ENCODE peak calls at places on chromosomes 5 and 9, in nine cellular contexts. X, L, S, U, D, J, R, O and I are unnamed samples.

GRCh38 chr5:9861664-9862256 is 231.6 kb upstream of the TAS2R1 start:
- DNase-seq in X (no peak), L (no peak), S (no peak), U (peak), D (no peak), J (peak), R (no peak), O (peak), I (peak)

GRCh38 chr5:169688106-169688505 is 51.0 kb downstream of the DOCK2 start:
- DNase-seq in X (no peak), L (no peak), S (no peak), U (no peak), D (no peak), J (no peak), R (no peak), O (no peak), I (no peak)

GRCh38 chr5:74232281-74232680 is 408.2 kb downstream of the ENC1 start:
- DNase-seq in X (no peak), L (peak), S (no peak), U (no peak), D (peak), J (no peak), R (peak), O (peak), I (peak)

GRCh38 chr9:111038336-111039202 is at the start of gene LPAR1:
- DNase-seq in X (no peak), L (peak), S (peak), U (peak), D (peak), J (peak), R (peak), O (peak), I (peak)

GRCh38 chr5:132658383-132659302 is 670 bp downstream of the IL13 start:
- DNase-seq in X (no peak), L (no peak), S (no peak), U (no peak), D (no peak), J (no peak), R (no peak), O (no peak), I (no peak)

GRCh38 chr5:151456321-151456940 is 9.0 kb downstream of the SLC36A1 start:
- DNase-seq in X (no peak), L (no peak), S (no peak), U (no peak), D (no peak), J (peak), R (no peak), O (no peak), I (no peak)

GRCh38 chr5:142671801-142672200 is 14.1 kb downstream of the FGF1 start:
- DNase-seq in X (no peak), L (peak), S (no peak), U (no peak), D (peak), J (no peak), R (peak), O (peak), I (peak)

GRCh38 chr5:42250-42649 is 49.7 kb upstream of the PLEKHG4B start:
- DNase-seq in X (no peak), L (no peak), S (no peak), U (peak), D (peak), J (peak), R (no peak), O (peak), I (peak)

GRCh38 chr5:93273176-93273575 is 307.8 kb downstream of the NR2F1-AS1 start:
- DNase-seq in X (no peak), L (peak), S (no peak), U (no peak), D (peak), J (no peak), R (no peak), O (peak), I (peak)

GRCh38 chr5:637581-638450 is 25.7 kb downstream of the CEP72 start:
- DNase-seq in X (no peak), L (no peak), S (no peak), U (no peak), D (no peak), J (no peak), R (no peak), O (no peak), I (no peak)

GRCh38 chr5:61965074-61965473 is 340.9 kb upstream of the KIF2A start:
- DNase-seq in X (no peak), L (no peak), S (peak), U (no peak), D (no peak), J (no peak), R (no peak), O (peak), I (peak)

GRCh38 chr9:136539427-136540412 is 6.1 kb downstream of the NOTCH1 start:
- DNase-seq in X (peak), L (peak), S (peak), U (peak), D (peak), J (no peak), R (no peak), O (peak), I (no peak)

GRCh38 chr5:107147584-107147983 is 523.2 kb downstream of the EFNA5 start:
- DNase-seq in X (no peak), L (no peak), S (no peak), U (no peak), D (peak), J (no peak), R (no peak), O (no peak), I (no peak)

GRCh38 chr9:16484744-16485143 is 385.7 kb downstream of the BNC2 start:
- DNase-seq in X (no peak), L (peak), S (no peak), U (no peak), D (peak), J (no peak), R (no peak), O (peak), I (peak)

GRCh38 chr9:105244996-105245719 is 707 bp downstream of the SLC44A1 start:
- DNase-seq in X (peak), L (no peak), S (peak), U (peak), D (no peak), J (peak), R (no peak), O (peak), I (peak)

GRCh38 chr5:40605295-40605958 is 74.3 kb upstream of the PTGER4 start:
- DNase-seq in X (no peak), L (peak), S (no peak), U (no peak), D (peak), J (no peak), R (no peak), O (peak), I (peak)

GRCh38 chr9:90107864-90108263 is 503.1 kb downstream of the GADD45G start:
- DNase-seq in X (no peak), L (no peak), S (no peak), U (no peak), D (no peak), J (no peak), R (no peak), O (no peak), I (no peak)

GRCh38 chr9:613771-614347 is 227.6 kb upstream of the DMRT1 start:
- DNase-seq in X (peak), L (peak), S (peak), U (peak), D (peak), J (peak), R (peak), O (peak), I (peak)

GRCh38 chr9:135971892-135972291 is 10.7 kb upstream of the UBAC1 start:
- DNase-seq in X (peak), L (no peak), S (peak), U (peak), D (no peak), J (no peak), R (no peak), O (peak), I (no peak)

GRCh38 chr5:52956014-52956413 is 33.1 kb upstream of the ITGA2 start:
- DNase-seq in X (no peak), L (no peak), S (no peak), U (no peak), D (no peak), J (no peak), R (no peak), O (no peak), I (no peak)

GRCh38 chr5:140227046-140227445 is 52.1 kb downstream of the CYSTM1 start:
- DNase-seq in X (no peak), L (no peak), S (no peak), U (peak), D (no peak), J (no peak), R (no peak), O (no peak), I (no peak)

GRCh38 chr9:8880031-8880430 is 1080.5 kb upstream of the DMAC1 start:
- DNase-seq in X (no peak), L (no peak), S (no peak), U (no peak), D (no peak), J (no peak), R (no peak), O (no peak), I (no peak)

GRCh38 chr5:32057157-32058096 is 116.7 kb downstream of the GOLPH3 start:
- DNase-seq in X (no peak), L (no peak), S (no peak), U (peak), D (no peak), J (no peak), R (no peak), O (peak), I (peak)

GRCh38 chr5:158943057-158943456 is 156.7 kb downstream of the EBF1 start:
- DNase-seq in X (no peak), L (peak), S (no peak), U (no peak), D (peak), J (no peak), R (peak), O (peak), I (peak)

GRCh38 chr5:170145462-170145861 is 39.8 kb downstream of the FOXI1 start:
- DNase-seq in X (no peak), L (no peak), S (no peak), U (no peak), D (no peak), J (no peak), R (no peak), O (peak), I (no peak)

GRCh38 chr5:43802119-43802518 is 199.1 kb downstream of the NNT start:
- DNase-seq in X (no peak), L (peak), S (no peak), U (no peak), D (peak), J (no peak), R (no peak), O (peak), I (peak)

GRCh38 chr9:94167055-94167346 is 82.7 kb downstream of the PTPDC1 start:
- DNase-seq in X (no peak), L (no peak), S (no peak), U (peak), D (no peak), J (no peak), R (no peak), O (no peak), I (no peak)

GRCh38 chr5:60929024-60929423 is 15.8 kb downstream of the ERCC8 start:
- DNase-seq in X (no peak), L (no peak), S (no peak), U (peak), D (peak), J (no peak), R (no peak), O (peak), I (no peak)

GRCh38 chr5:141127305-141127704 is 5.7 kb downstream of the PCDHB4 start:
- DNase-seq in X (no peak), L (no peak), S (no peak), U (peak), D (no peak), J (no peak), R (no peak), O (no peak), I (no peak)

GRCh38 chr5:110463116-110463515 is 263.4 kb downstream of the TMEM232 start:
- DNase-seq in X (no peak), L (peak), S (no peak), U (no peak), D (no peak), J (no peak), R (no peak), O (peak), I (peak)

GRCh38 chr5:139076117-139076516 is 122.1 kb downstream of the SIL1 start:
- DNase-seq in X (no peak), L (no peak), S (no peak), U (no peak), D (no peak), J (no peak), R (no peak), O (no peak), I (no peak)

GRCh38 chr5:175663191-175664184 is 5.6 kb downstream of the HRH2 start:
- DNase-seq in X (no peak), L (no peak), S (no peak), U (no peak), D (no peak), J (no peak), R (no peak), O (no peak), I (no peak)

GRCh38 chr5:40160435-40160834 is 519.3 kb upstream of the PTGER4 start:
- DNase-seq in X (no peak), L (no peak), S (no peak), U (no peak), D (no peak), J (no peak), R (no peak), O (no peak), I (no peak)

GRCh38 chr5:157269165-157269671 is 3.3 kb downstream of the CYFIP2 start:
- DNase-seq in X (no peak), L (no peak), S (no peak), U (peak), D (no peak), J (no peak), R (no peak), O (no peak), I (no peak)

GRCh38 chr9:114300153-114300845 is 22.6 kb upstream of the ORM1 start:
- DNase-seq in X (no peak), L (no peak), S (no peak), U (no peak), D (no peak), J (no peak), R (no peak), O (no peak), I (no peak)

GRCh38 chr5:126913316-126913715 is 117.0 kb downstream of the MARCHF3 start:
- DNase-seq in X (no peak), L (no peak), S (no peak), U (no peak), D (no peak), J (no peak), R (no peak), O (no peak), I (no peak)

GRCh38 chr5:53915120-53915519 is 354.7 kb downstream of the NDUFS4 start:
- DNase-seq in X (no peak), L (no peak), S (no peak), U (no peak), D (no peak), J (no peak), R (no peak), O (no peak), I (no peak)

GRCh38 chr5:93715776-93716175 is 25.6 kb downstream of the POU5F2 start:
- DNase-seq in X (no peak), L (no peak), S (no peak), U (no peak), D (no peak), J (no peak), R (no peak), O (no peak), I (no peak)

GRCh38 chr9:69660304-69660703 is 11.9 kb downstream of the APBA1 start:
- DNase-seq in X (no peak), L (no peak), S (no peak), U (no peak), D (no peak), J (no peak), R (no peak), O (no peak), I (no peak)

DNA sequence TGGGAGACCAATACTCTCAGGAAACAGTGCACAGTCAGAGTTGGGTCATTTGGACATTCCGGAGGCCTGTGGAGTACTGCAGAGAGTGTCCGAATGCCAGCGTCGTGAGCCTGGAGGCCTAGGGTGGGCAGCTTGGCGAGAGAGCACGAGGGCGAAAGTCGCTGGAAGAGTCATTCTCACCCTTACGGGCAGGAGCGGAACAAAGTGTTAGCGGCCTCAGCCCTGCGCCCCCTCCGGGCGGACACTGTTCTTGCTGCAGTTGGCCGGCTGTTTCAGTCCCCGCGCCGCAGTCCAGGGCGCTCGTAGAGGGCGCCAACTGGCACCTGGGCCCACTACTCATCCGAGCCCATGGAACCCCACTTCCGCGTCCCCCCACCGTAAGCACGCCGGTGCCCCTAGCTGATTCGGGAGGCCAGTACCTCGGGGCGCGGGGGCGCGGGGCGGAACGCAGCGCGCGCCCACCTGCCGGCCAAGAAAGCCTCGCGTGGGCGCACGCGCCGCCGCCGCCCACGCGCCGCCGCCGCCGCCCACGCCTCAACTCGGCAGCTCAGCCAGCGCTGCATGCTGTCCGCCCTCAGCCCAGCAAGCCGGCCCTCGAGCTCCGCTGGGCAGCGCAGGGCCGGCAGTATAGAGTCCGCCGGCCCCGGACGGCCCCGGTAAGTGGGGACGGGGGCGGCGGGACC is 99.7 kb upstream of the CCL21 start:
- DNase-seq in X (no peak), L (no peak), S (peak), U (peak), D (no peak), J (no peak), R (no peak), O (peak), I (no peak)
- TF ChIP-seq CTCF in X (no peak), L (no peak), S (peak), U (peak), D (peak), J (peak), R (peak), O (peak), I (peak)

GRCh38 chr5:172450861-172451695 is 3.2 kb downstream of the SH3PXD2B start:
- DNase-seq in X (no peak), L (no peak), S (no peak), U (peak), D (no peak), J (peak), R (no peak), O (peak), I (peak)

GRCh38 chr5:172453986-172454354 is 355 bp downstream of the SH3PXD2B start:
- DNase-seq in X (no peak), L (no peak), S (no peak), U (peak), D (peak), J (peak), R (no peak), O (no peak), I (no peak)

GRCh38 chr5:172453206-172453985 is 929 bp downstream of the SH3PXD2B start:
- DNase-seq in X (no peak), L (peak), S (peak), U (peak), D (peak), J (peak), R (no peak), O (peak), I (peak)

GRCh38 chr5:172451771-172452197 is 2.5 kb downstream of the SH3PXD2B start:
- DNase-seq in X (no peak), L (peak), S (peak), U (peak), D (peak), J (no peak), R (no peak), O (peak), I (peak)

GRCh38 chr5:172452398-172453205 is 1.7 kb downstream of the SH3PXD2B start:
- DNase-seq in X (no peak), L (peak), S (no peak), U (no peak), D (peak), J (no peak), R (no peak), O (peak), I (peak)
- H3K4me3 ChIP-seq in X (no peak), L (peak), S (no peak), U (peak), D (peak), J (no peak), R (peak), O (peak), I (peak)

DNA sequence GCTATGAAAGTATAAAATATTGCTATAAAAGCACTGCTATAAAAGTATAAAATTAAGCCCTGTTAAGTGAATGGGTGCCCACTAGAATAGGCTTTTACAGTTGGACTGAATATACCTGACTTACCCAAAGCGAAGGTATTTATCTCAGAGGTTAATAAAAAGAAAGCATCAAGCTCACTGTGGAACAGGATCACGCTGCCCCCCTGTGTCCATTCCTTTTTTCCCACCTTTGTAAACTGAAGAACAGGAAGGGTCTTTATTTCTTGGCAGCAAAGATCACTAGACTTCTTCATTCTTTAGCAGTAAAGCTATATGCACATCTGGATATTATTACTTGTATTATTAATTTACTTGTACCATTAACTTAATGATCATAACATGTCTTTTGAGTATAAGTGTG is 22.1 kb upstream of the PLPP6 start:
- DNase-seq in X (peak), L (peak), S (no peak), U (peak), D (peak), J (no peak), R (no peak), O (peak), I (no peak)
- TF ChIP-seq CTCF in X (peak), L (peak), S (no peak), U (peak), D (peak), J (peak), R (peak), O (peak), I (peak)

DNA sequence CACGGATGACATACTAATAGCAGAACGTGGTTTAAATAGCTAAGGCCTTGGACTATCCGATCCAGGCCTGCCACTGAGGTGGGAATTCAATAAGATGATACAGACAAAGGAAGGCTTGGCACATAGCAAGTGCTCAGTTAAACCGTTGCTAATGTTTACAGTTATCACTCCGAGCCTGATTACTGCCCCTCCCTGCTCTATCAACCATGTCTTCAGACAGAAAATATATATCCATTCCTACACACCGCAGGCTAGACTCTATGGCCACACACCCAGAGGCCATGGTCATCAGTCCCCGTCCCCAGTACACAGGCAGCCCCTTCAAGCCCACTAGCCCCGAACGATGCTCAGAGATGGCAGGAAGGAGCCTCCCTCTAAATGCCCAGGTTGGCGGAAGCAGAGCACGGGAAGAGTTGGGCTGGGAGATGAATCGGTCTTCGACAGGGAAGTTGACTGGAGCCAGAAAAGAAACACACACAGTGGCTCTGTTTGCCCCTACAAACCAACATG is 49.8 kb upstream of the STXBP1 start:
- DNase-seq in X (no peak), L (no peak), S (no peak), U (no peak), D (no peak), J (no peak), R (no peak), O (no peak), I (no peak)
- H3K4me3 ChIP-seq in X (no peak), L (peak), S (no peak), U (no peak), D (no peak), J (no peak), R (peak), O (no peak), I (peak)